ENCODE peak calls at places on chromosomes 13 and 19, in seven cellular contexts. One of them, this sample, is unnamed.
A peak's percentile ranks its signal among the peaks of the same experiment; 100 is the strongest.

GRCh38 chr19:55255618-55256423 is 3.0 kb downstream of the PPP6R1 start:
- DNase-seq in colonic mucosa: no peak
- DNase-seq in fibroblast of lung: no peak
- DNase-seq in cardiac muscle cell: no peak
- DNase-seq in hepatocyte: no peak
- DNase-seq in heart left ventricle: no peak
- DNase-seq in H9: no peak
- DNase-seq in this sample: peak; percentile 46

GRCh38 chr19:58047672-58048071 is 11.4 kb upstream of the ZNF135 start:
- DNase-seq in cardiac muscle cell: no peak
- DNase-seq in colonic mucosa: no peak
- DNase-seq in heart left ventricle: no peak
- DNase-seq in hepatocyte: no peak
- DNase-seq in fibroblast of lung: no peak
- DNase-seq in H9: no peak
- DNase-seq in this sample: no peak

GRCh38 chr19:41903161-41903953 is 20.4 kb downstream of the ARHGEF1 start:
- DNase-seq in cardiac muscle cell: no peak
- DNase-seq in H9: no peak
- DNase-seq in heart left ventricle: no peak
- DNase-seq in colonic mucosa: no peak
- DNase-seq in hepatocyte: no peak
- DNase-seq in fibroblast of lung: no peak
- DNase-seq in this sample: no peak

GRCh38 chr13:22126433-22127021 is 455.7 kb downstream of the FGF9 start:
- DNase-seq in heart left ventricle: no peak
- DNase-seq in H9: no peak
- DNase-seq in hepatocyte: no peak
- DNase-seq in fibroblast of lung: no peak
- DNase-seq in cardiac muscle cell: no peak
- DNase-seq in colonic mucosa: no peak
- DNase-seq in this sample: no peak

GRCh38 chr19:3266792-3267469 is 42.5 kb downstream of the CELF5 start:
- DNase-seq in colonic mucosa: no peak
- DNase-seq in heart left ventricle: no peak
- DNase-seq in fibroblast of lung: no peak
- DNase-seq in H9: no peak
- DNase-seq in cardiac muscle cell: no peak
- DNase-seq in hepatocyte: no peak
- DNase-seq in this sample: no peak

GRCh38 chr19:11337080-11337479 is 2.4 kb downstream of the RAB3D start:
- DNase-seq in heart left ventricle: no peak
- DNase-seq in cardiac muscle cell: no peak
- DNase-seq in colonic mucosa: no peak
- DNase-seq in hepatocyte: peak; percentile 5
- DNase-seq in H9: no peak
- DNase-seq in fibroblast of lung: no peak
- DNase-seq in this sample: no peak

GRCh38 chr13:47598340-47598911 is 402.6 kb downstream of the SUCLA2 start:
- DNase-seq in colonic mucosa: no peak
- DNase-seq in H9: no peak
- DNase-seq in heart left ventricle: no peak
- DNase-seq in fibroblast of lung: peak; percentile 50
- DNase-seq in cardiac muscle cell: no peak
- DNase-seq in hepatocyte: no peak
- DNase-seq in this sample: no peak

GRCh38 chr19:824885-825284 is 2.8 kb upstream of the AZU1 start:
- DNase-seq in fibroblast of lung: no peak
- DNase-seq in cardiac muscle cell: no peak
- DNase-seq in heart left ventricle: no peak
- DNase-seq in H9: no peak
- DNase-seq in hepatocyte: no peak
- DNase-seq in colonic mucosa: no peak
- DNase-seq in this sample: no peak

GRCh38 chr13:45768668-45769067 is 66.5 kb downstream of the CBY2 start:
- DNase-seq in colonic mucosa: no peak
- DNase-seq in heart left ventricle: no peak
- DNase-seq in fibroblast of lung: no peak
- DNase-seq in hepatocyte: no peak
- DNase-seq in cardiac muscle cell: no peak
- DNase-seq in H9: no peak
- DNase-seq in this sample: no peak

GRCh38 chr13:31213681-31214289 is 14.0 kb downstream of the B3GLCT start:
- DNase-seq in hepatocyte: no peak
- DNase-seq in fibroblast of lung: no peak
- DNase-seq in cardiac muscle cell: no peak
- DNase-seq in colonic mucosa: no peak
- DNase-seq in H9: no peak
- DNase-seq in heart left ventricle: no peak
- DNase-seq in this sample: no peak

GRCh38 chr13:100818706-100819105 is 144.1 kb upstream of the TMTC4 start:
- DNase-seq in heart left ventricle: no peak
- DNase-seq in cardiac muscle cell: no peak
- DNase-seq in colonic mucosa: no peak
- DNase-seq in fibroblast of lung: no peak
- DNase-seq in H9: no peak
- DNase-seq in hepatocyte: no peak
- DNase-seq in this sample: no peak

GRCh38 chr13:109630281-109630680 is 156.1 kb downstream of the IRS2 start:
- DNase-seq in cardiac muscle cell: no peak
- DNase-seq in fibroblast of lung: peak; percentile 26
- DNase-seq in colonic mucosa: no peak
- DNase-seq in H9: no peak
- DNase-seq in hepatocyte: no peak
- DNase-seq in heart left ventricle: no peak
- DNase-seq in this sample: no peak

GRCh38 chr19:35256566-35256965 is 7.8 kb downstream of the LSR start:
- DNase-seq in colonic mucosa: no peak
- DNase-seq in cardiac muscle cell: no peak
- DNase-seq in fibroblast of lung: no peak
- DNase-seq in hepatocyte: no peak
- DNase-seq in H9: no peak
- DNase-seq in heart left ventricle: no peak
- DNase-seq in this sample: no peak

GRCh38 chr13:34657716-34658115 is 284.4 kb upstream of the NBEA start:
- DNase-seq in H9: no peak
- DNase-seq in heart left ventricle: no peak
- DNase-seq in cardiac muscle cell: no peak
- DNase-seq in colonic mucosa: no peak
- DNase-seq in hepatocyte: no peak
- DNase-seq in fibroblast of lung: peak; percentile 57
- DNase-seq in this sample: no peak

GRCh38 chr13:32446220-32446619 is 18.3 kb upstream of the N4BP2L1 start:
- DNase-seq in hepatocyte: peak; percentile 27
- DNase-seq in cardiac muscle cell: no peak
- DNase-seq in H9: no peak
- DNase-seq in heart left ventricle: no peak
- DNase-seq in fibroblast of lung: no peak
- DNase-seq in colonic mucosa: no peak
- DNase-seq in this sample: no peak

GRCh38 chr13:27920677-27921420 is 1.0 kb downstream of the PDX1 start:
- DNase-seq in fibroblast of lung: peak; percentile 18
- DNase-seq in hepatocyte: no peak
- DNase-seq in colonic mucosa: no peak
- DNase-seq in H9: peak; percentile 49
- DNase-seq in heart left ventricle: no peak
- DNase-seq in cardiac muscle cell: peak; percentile 33
- DNase-seq in this sample: no peak

GRCh38 chr19:35977446-35978222 is 17.4 kb upstream of the SDHAF1 start:
- DNase-seq in heart left ventricle: no peak
- DNase-seq in H9: peak; percentile 90
- DNase-seq in cardiac muscle cell: no peak
- DNase-seq in colonic mucosa: no peak
- DNase-seq in hepatocyte: no peak
- DNase-seq in fibroblast of lung: no peak
- DNase-seq in this sample: no peak

GRCh38 chr19:4988770-4989251 is 19.9 kb downstream of the KDM4B start:
- DNase-seq in H9: no peak
- DNase-seq in cardiac muscle cell: no peak
- DNase-seq in heart left ventricle: no peak
- DNase-seq in colonic mucosa: no peak
- DNase-seq in hepatocyte: no peak
- DNase-seq in fibroblast of lung: peak; percentile 75
- DNase-seq in this sample: peak; percentile 84

GRCh38 chr19:13979224-13979623 is 26.9 kb downstream of the RFX1 start:
- DNase-seq in cardiac muscle cell: no peak
- DNase-seq in H9: no peak
- DNase-seq in hepatocyte: peak; percentile 49
- DNase-seq in heart left ventricle: no peak
- DNase-seq in colonic mucosa: no peak
- DNase-seq in fibroblast of lung: no peak
- DNase-seq in this sample: no peak

GRCh38 chr19:13981021-13981420 is 25.1 kb downstream of the RFX1 start:
- DNase-seq in fibroblast of lung: no peak
- DNase-seq in cardiac muscle cell: no peak
- DNase-seq in colonic mucosa: no peak
- DNase-seq in H9: no peak
- DNase-seq in heart left ventricle: no peak
- DNase-seq in hepatocyte: no peak
- DNase-seq in this sample: no peak

GRCh38 chr19:13980340-13980739 is 25.8 kb downstream of the RFX1 start:
- DNase-seq in fibroblast of lung: no peak
- DNase-seq in colonic mucosa: no peak
- DNase-seq in H9: no peak
- DNase-seq in cardiac muscle cell: no peak
- DNase-seq in heart left ventricle: no peak
- DNase-seq in hepatocyte: no peak
- DNase-seq in this sample: no peak

GRCh38 chr19:13978721-13979191 is 26.4 kb downstream of the DCAF15 start:
- DNase-seq in H9: no peak
- DNase-seq in colonic mucosa: no peak
- DNase-seq in fibroblast of lung: no peak
- DNase-seq in hepatocyte: peak; percentile 46
- DNase-seq in heart left ventricle: no peak
- DNase-seq in cardiac muscle cell: peak; percentile 44
- DNase-seq in this sample: no peak

DNA sequence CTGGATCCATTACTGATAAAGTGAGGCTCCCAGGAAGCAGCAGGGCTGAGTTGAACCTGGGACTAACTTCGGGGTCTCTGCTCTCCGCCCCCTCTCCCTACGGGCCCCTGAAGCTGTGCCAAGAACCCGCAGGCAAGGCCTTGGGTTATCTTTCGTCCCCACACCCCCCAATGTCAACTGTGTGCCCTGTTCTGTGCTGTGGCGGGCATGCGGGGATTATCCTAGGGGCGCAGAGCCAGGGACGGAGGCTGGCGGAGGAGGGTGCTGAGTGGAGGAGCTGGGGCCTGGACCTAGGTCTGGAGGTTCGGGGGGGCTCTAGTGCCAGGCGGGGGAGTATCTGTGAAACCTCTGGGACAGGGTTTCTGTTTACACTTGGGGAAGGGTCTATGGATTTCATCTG is 26.4 kb downstream of the RFX1 start:
- DNase-seq in hepatocyte: no peak
- DNase-seq in fibroblast of lung: no peak
- DNase-seq in colonic mucosa: no peak
- DNase-seq in heart left ventricle: no peak
- DNase-seq in cardiac muscle cell: no peak
- DNase-seq in H9: no peak
- DNase-seq in this sample: no peak
- H3K27ac ChIP-seq in hepatocyte: peak overlapping the region; percentile 77
- H3K27ac ChIP-seq in fibroblast of lung: no peak overlapping the region
- H3K27ac ChIP-seq in colonic mucosa: no peak overlapping the region
- H3K27ac ChIP-seq in heart left ventricle: no peak overlapping the region
- H3K27ac ChIP-seq in cardiac muscle cell: no peak overlapping the region
- H3K27ac ChIP-seq in H9: no peak overlapping the region
- H3K27ac ChIP-seq in this sample: no peak overlapping the region

GRCh38 chr19:44738603-44739585 is 9.6 kb upstream of the BCL3 start:
- DNase-seq in cardiac muscle cell: no peak
- DNase-seq in fibroblast of lung: no peak
- DNase-seq in heart left ventricle: no peak
- DNase-seq in hepatocyte: peak; percentile 69
- DNase-seq in colonic mucosa: peak; percentile 68
- DNase-seq in H9: no peak
- DNase-seq in this sample: no peak
- H3K4me1 ChIP-seq in cardiac muscle cell: no peaks in the 10 kb centered on the region
- H3K4me1 ChIP-seq in fibroblast of lung: peaks cover 7% of the 10 kb centered on the region
- H3K4me1 ChIP-seq in heart left ventricle: peaks cover 25% of the 10 kb centered on the region
- H3K4me1 ChIP-seq in hepatocyte: peaks cover 38% of the 10 kb centered on the region
- H3K4me1 ChIP-seq in colonic mucosa: peaks cover 29% of the 10 kb centered on the region
- H3K4me1 ChIP-seq in H9: no peaks in the 10 kb centered on the region
- H3K4me1 ChIP-seq in this sample: peaks cover 34% of the 10 kb centered on the region

DNA sequence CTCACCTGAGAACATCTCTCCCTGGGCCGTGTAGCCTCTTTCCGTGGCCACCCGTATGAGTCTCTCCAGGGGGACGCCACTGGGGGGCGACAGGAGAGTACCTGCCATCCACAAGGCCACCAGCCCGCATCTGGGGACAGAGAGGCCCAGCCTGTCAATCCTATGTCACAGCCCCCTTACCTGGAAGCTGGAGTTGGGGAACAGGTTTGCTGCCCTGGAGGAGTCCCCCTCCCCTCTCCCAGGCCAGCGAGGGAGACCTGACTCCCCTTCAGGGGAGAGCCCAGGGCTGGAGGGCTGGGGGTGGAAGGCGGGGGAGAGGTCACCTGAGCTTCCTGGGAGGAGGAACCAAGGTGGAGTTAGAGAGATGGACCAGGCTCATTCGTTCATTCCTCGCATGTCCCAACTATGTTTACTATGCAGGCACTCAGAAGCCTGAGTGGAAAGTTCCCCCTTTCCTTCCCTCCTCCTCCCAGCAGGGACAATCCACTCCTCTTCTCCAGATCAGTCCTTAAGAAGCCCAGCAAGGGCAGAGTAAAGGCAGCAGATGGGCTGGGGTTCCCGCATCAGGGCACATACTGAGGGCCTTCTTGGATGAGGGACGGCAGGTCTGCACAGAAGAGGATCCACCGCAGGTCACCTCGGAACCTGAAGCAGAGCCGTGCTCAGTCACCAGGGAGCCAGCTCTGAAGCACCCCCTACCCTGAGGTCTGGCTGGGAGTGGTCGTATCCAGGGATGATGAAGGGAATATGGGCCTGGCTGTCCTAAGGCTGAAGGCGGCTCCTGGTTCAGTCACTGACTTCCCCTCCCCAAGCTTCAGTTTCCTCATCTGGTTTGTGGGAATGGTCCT is 5.5 kb downstream of the ACTMAP start:
- DNase-seq in fibroblast of lung: no peak
- DNase-seq in H9: peak; percentile 78
- DNase-seq in hepatocyte: peak; percentile 49
- DNase-seq in cardiac muscle cell: peak; percentile 14
- DNase-seq in colonic mucosa: no peak
- DNase-seq in heart left ventricle: no peak
- DNase-seq in this sample: no peak
- TF ChIP-seq CTCF in fibroblast of lung: no peak
- TF ChIP-seq CTCF in H9: peak; percentile 41
- TF ChIP-seq CTCF in hepatocyte: peak; percentile 13
- TF ChIP-seq CTCF in cardiac muscle cell: no peak
- TF ChIP-seq CTCF in colonic mucosa: no peak
- TF ChIP-seq CTCF in heart left ventricle: no peak
- TF ChIP-seq CTCF in this sample: peak; percentile 14

DNA sequence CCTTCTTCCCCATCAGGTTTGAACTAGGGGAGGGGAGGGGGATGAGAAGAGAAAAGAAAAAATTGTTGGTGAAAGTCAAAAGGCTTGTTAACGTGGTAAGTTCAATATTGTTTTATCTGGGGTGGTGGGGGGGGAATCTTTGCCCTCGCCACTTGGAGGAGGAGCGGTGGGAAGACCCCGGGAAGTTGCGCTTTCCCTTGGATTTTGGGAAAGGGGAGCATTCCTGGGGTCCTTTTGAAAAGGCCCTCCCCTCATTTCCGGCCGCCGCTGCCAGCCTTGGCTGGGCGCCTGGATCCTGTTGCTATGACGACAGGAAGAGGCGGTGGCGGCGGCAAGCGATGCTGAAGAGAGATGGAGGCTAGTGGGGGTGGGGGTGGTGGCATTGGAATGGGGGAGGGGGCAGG is 4.6 kb upstream of the CACNG8 start:
- DNase-seq in colonic mucosa: no peak
- DNase-seq in heart left ventricle: no peak
- DNase-seq in hepatocyte: no peak
- DNase-seq in fibroblast of lung: no peak
- DNase-seq in H9: peak; percentile 80
- DNase-seq in cardiac muscle cell: peak; percentile 37
- DNase-seq in this sample: no peak
- H3K27ac ChIP-seq in colonic mucosa: no peak overlapping the region
- H3K27ac ChIP-seq in heart left ventricle: no peak overlapping the region
- H3K27ac ChIP-seq in hepatocyte: no peak overlapping the region
- H3K27ac ChIP-seq in fibroblast of lung: no peak overlapping the region
- H3K27ac ChIP-seq in H9: no peak overlapping the region
- H3K27ac ChIP-seq in cardiac muscle cell: no peak overlapping the region
- H3K27ac ChIP-seq in this sample: no peak overlapping the region